ENCODE peak calls at places on chromosomes 4 and X, in four cellular contexts. M is T-cell, C is hypothalamus, Q is NCI-H1092. Y is an unnamed sample.

GRCh38 chrX:100216083-100216482 is 194.0 kb downstream of the PCDH19 start:
- DNase-seq in C (no peak), Q (no peak), M (no peak), Y (no peak)

GRCh38 chr4:85399270-85399669 is 75.7 kb upstream of the ARHGAP24 start:
- DNase-seq in C (no peak), M (no peak), Q (no peak), Y (no peak)

GRCh38 chr4:75289843-75290616 is 224.2 kb downstream of the RCHY1 start:
- DNase-seq in C (no peak), M (no peak), Q (no peak), Y (no peak)

GRCh38 chr4:41420576-41420975 is 117.4 kb upstream of the LIMCH1 start:
- DNase-seq in M (no peak), Q (no peak), C (no peak), Y (no peak)

GRCh38 chr4:123398803-123399637 is 2.4 kb downstream of the SPRY1 start:
- DNase-seq in Q (peak), M (peak), C (peak), Y (no peak)

GRCh38 chr4:1092026-1092982 is 21.1 kb downstream of the RNF212 start:
- DNase-seq in C (no peak), M (no peak), Q (no peak), Y (no peak)

GRCh38 chrX:151359931-151360871 is 36.8 kb upstream of the VMA21 start:
- DNase-seq in M (peak), Q (peak), C (peak), Y (no peak)

GRCh38 chrX:8748855-8749254 is 16.9 kb upstream of the ANOS1 start:
- DNase-seq in C (no peak), Q (peak), M (no peak), Y (no peak)

GRCh38 chrX:75229774-75230173 is 44.1 kb upstream of the UPRT start:
- DNase-seq in Q (no peak), M (no peak), C (no peak), Y (no peak)

GRCh38 chrX:53831662-53832635 is 145.4 kb upstream of the HUWE1 start:
- DNase-seq in C (no peak), M (peak), Q (peak), Y (peak)

GRCh38 chr4:164997324-164997723 is 19.9 kb upstream of the TRIM61 start:
- DNase-seq in M (no peak), Q (no peak), C (no peak), Y (no peak)

GRCh38 chr4:15003891-15004700 is 1.8 kb downstream of the CPEB2 start:
- DNase-seq in Q (no peak), C (peak), M (peak), Y (no peak)

GRCh38 chr4:123889376-123889945 is 492.9 kb downstream of the SPRY1 start:
- DNase-seq in C (no peak), Q (no peak), M (no peak), Y (peak)

GRCh38 chrX:67614414-67614813 is 70.6 kb downstream of the AR start:
- DNase-seq in Q (no peak), C (no peak), M (no peak), Y (no peak)

GRCh38 chr4:142361981-142362380 is 484.1 kb downstream of the INPP4B start:
- DNase-seq in Q (no peak), C (no peak), M (no peak), Y (no peak)

GRCh38 chr4:118834070-118834469 is 1.9 kb downstream of the SEC24D start:
- DNase-seq in C (no peak), M (no peak), Q (no peak), Y (no peak)

GRCh38 chr4:17701146-17701859 is 80.1 kb downstream of the FAM184B start:
- DNase-seq in M (no peak), C (no peak), Q (no peak), Y (no peak)

GRCh38 chr4:3868146-3868840 is 102.1 kb downstream of the ADRA2C start:
- DNase-seq in M (no peak), C (no peak), Q (no peak), Y (peak)

GRCh38 chr4:143405197-143405730 is 68.6 kb downstream of the GAB1 start:
- DNase-seq in C (no peak), M (no peak), Q (no peak), Y (no peak)

GRCh38 chr4:115107411-115107810 is 6.0 kb downstream of the NDST4 start:
- DNase-seq in C (no peak), Q (no peak), M (no peak), Y (no peak)

GRCh38 chrX:102860235-102860634 is 76.8 kb upstream of the RAB40AL start:
- DNase-seq in Q (no peak), C (no peak), M (no peak), Y (no peak)

GRCh38 chr4:165331823-165332222 is 4.4 kb downstream of the MSMO1 start:
- DNase-seq in Q (no peak), M (no peak), C (no peak), Y (no peak)

GRCh38 chr4:143773998-143774898 is 73.8 kb upstream of the FREM3 start:
- DNase-seq in C (no peak), M (no peak), Q (no peak), Y (peak)